ENCODE peak calls at places on chromosomes 2 and 18, in eight cellular contexts. F is heart left ventricle, N is WTC11, T is HepG2, P is foreskin fibroblast, I is left lung, Y is lung, G is HCT116. K is an unnamed sample.

GRCh38 chr2:144834954-144835633 is 315.2 kb upstream of the ZEB2 start:
- DNase-seq in T (no peak), G (no peak), Y (no peak), I (no peak), F (peak), N (no peak), P (peak), K (no peak)

GRCh38 chr18:75265872-75266271 is 55.3 kb downstream of the TSHZ1 start:
- DNase-seq in G (no peak), N (no peak), T (no peak), Y (peak), F (no peak), I (no peak), P (no peak), K (no peak)

GRCh38 chr2:183081908-183082307 is 3.4 kb downstream of the DUSP19 start:
- DNase-seq in N (no peak), T (no peak), Y (no peak), G (no peak), I (no peak), P (peak), F (no peak), K (no peak)

GRCh38 chr2:189411860-189412259 is 29.4 kb upstream of the WDR75 start:
- DNase-seq in Y (no peak), G (no peak), N (no peak), T (no peak), I (no peak), F (no peak), P (peak), K (no peak)

GRCh38 chr2:71796174-71796592 is 342.8 kb downstream of the DYSF start:
- DNase-seq in T (no peak), F (no peak), I (no peak), N (no peak), Y (no peak), P (peak), G (no peak), K (no peak)

GRCh38 chr2:121999273-121999672 is 243.8 kb downstream of the TSN start:
- DNase-seq in P (no peak), N (no peak), T (no peak), F (no peak), Y (no peak), G (no peak), I (no peak), K (peak)

GRCh38 chr2:188294547-188294946 is 2.9 kb downstream of the GULP1 start:
- DNase-seq in G (no peak), Y (no peak), T (no peak), N (no peak), F (no peak), P (peak), I (no peak), K (no peak)

GRCh38 chr18:56709463-56709862 is 58.3 kb downstream of the WDR7 start:
- DNase-seq in N (no peak), Y (no peak), F (no peak), I (no peak), G (peak), P (peak), T (peak), K (no peak)

GRCh38 chr2:155099784-155100183 is 401.3 kb downstream of the KCNJ3 start:
- DNase-seq in P (no peak), T (peak), Y (no peak), G (peak), N (peak), I (no peak), F (peak), K (no peak)

GRCh38 chr2:231393149-231394131 is 2.1 kb upstream of the B3GNT7 start:
- DNase-seq in Y (no peak), N (peak), G (no peak), F (no peak), I (peak), P (no peak), T (peak), K (no peak)

GRCh38 chr2:200603972-200604371 is 18.2 kb downstream of the AOX1 start:
- DNase-seq in T (peak), N (no peak), G (no peak), P (peak), I (no peak), Y (no peak), F (no peak), K (no peak)

GRCh38 chr2:16288371-16289112 is 348.2 kb downstream of the MYCN start:
- DNase-seq in I (no peak), P (no peak), N (no peak), Y (no peak), F (no peak), T (no peak), G (no peak), K (no peak)

GRCh38 chr2:4073178-4073577 is 369.8 kb downstream of the DCDC2C start:
- DNase-seq in F (no peak), T (no peak), Y (no peak), G (no peak), P (no peak), N (no peak), I (no peak), K (no peak)

GRCh38 chr2:2170189-2170588 is 160.9 kb downstream of the MYT1L start:
- DNase-seq in T (no peak), Y (no peak), G (no peak), F (no peak), P (no peak), I (no peak), N (no peak), K (no peak)

GRCh38 chr18:46167971-46168370 is 63.8 kb downstream of the HAUS1 start:
- DNase-seq in P (no peak), G (no peak), I (no peak), Y (peak), T (no peak), F (no peak), N (no peak), K (peak)

GRCh38 chr2:236667526-236667925 is 97.9 kb downstream of the ACKR3 start:
- DNase-seq in G (no peak), P (no peak), Y (peak), N (no peak), I (no peak), F (peak), T (no peak), K (peak)

GRCh38 chr2:236664131-236664530 is 94.5 kb downstream of the ACKR3 start:
- DNase-seq in Y (peak), G (no peak), I (no peak), T (no peak), N (no peak), F (no peak), P (no peak), K (no peak)

GRCh38 chr2:236665130-236665529 is 95.5 kb downstream of the ACKR3 start:
- DNase-seq in T (no peak), N (no peak), Y (no peak), F (peak), P (no peak), G (no peak), I (no peak), K (no peak)

GRCh38 chr2:236666646-236667204 is 97.1 kb downstream of the ACKR3 start:
- DNase-seq in I (no peak), F (peak), P (no peak), Y (peak), T (no peak), G (no peak), N (no peak), K (no peak)

GRCh38 chr2:236665572-236666118 is 96.0 kb downstream of the ACKR3 start:
- DNase-seq in I (no peak), Y (peak), N (no peak), P (no peak), F (peak), G (no peak), T (no peak), K (peak)
- TF ChIP-seq CTCF in I (no peak), Y (no peak), N (no peak), P (no peak), F (no peak), G (no peak), T (no peak), K (no peak)

GRCh38 chr18:59631583-59632181 is 65.5 kb downstream of the CCBE1 start:
- DNase-seq in N (peak), P (peak), I (no peak), T (peak), G (peak), Y (no peak), F (no peak), K (no peak)
- TF ChIP-seq CTCF in N (peak), P (peak), I (peak), T (peak), G (peak), Y (no peak), F (peak), K (peak)

GRCh38 chr2:104766683-104767082 is 87.2 kb upstream of the POU3F3 start:
- DNase-seq in G (no peak), I (no peak), N (peak), F (no peak), P (peak), T (no peak), Y (no peak), K (no peak)
- TF ChIP-seq CTCF in G (no peak), I (no peak), N (no peak), F (no peak), P (no peak), T (no peak), Y (no peak), K (no peak)

DNA sequence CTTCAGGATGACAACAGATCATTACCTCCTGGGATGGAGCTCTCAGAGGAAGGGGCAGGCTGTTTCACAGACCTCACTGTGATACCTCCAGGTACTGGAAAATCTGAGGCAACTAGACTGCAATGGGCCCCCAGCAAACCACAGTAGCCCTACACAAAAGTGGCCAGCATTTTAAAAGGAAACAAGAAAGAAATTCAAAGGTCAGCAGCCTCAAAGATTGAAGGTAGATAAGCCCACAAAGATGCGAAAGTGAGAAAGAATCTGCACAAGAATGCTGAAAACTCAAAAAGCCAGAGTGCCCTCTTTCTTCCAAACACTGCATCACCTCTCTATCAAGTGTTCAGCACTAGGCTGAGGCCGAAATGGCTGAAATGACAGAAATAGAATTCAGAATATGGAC is 499.5 kb upstream of the CHAC2 start:
- DNase-seq in F (no peak), I (no peak), Y (no peak), T (no peak), G (no peak), N (no peak), P (no peak), K (no peak)
- TF ChIP-seq CTCF in F (no peak), I (no peak), Y (no peak), T (peak), G (no peak), N (no peak), P (no peak), K (no peak)

GRCh38 chr2:215881582-215881981 is 131.8 kb downstream of the MREG start:
- DNase-seq in F (no peak), T (no peak), N (no peak), Y (no peak), G (no peak), P (peak), I (no peak), K (no peak)
- TF ChIP-seq CTCF in F (no peak), T (no peak), N (no peak), Y (no peak), G (no peak), P (no peak), I (no peak), K (no peak)

DNA sequence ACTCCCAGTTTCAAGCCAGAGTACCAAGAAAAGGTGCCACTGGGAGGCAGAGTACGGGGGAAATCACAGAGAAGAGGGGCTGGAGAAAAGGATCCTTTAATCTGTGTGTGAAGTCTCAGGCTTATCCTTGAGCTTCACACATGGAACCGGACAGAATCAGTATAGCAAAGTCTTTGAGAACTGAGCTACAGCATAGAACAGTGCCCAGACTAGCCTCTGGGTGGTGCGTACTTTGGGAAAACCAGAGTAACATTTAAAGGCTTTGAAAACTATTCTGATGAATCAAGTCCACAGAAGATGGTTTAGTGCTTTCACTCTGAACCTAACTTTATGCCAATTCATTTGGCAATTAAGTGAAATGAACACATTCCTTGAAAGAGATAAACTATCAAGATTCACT is 83.1 kb downstream of the BABAM2 start:
- DNase-seq in N (no peak), T (no peak), Y (no peak), G (no peak), F (no peak), I (no peak), P (peak), K (no peak)
- TF ChIP-seq CTCF in N (no peak), T (peak), Y (no peak), G (no peak), F (no peak), I (no peak), P (no peak), K (peak)

K was measured in colonic mucosa.